ENCODE peak calls at places on chromosomes 1 and 21, in nine cellular contexts. I, F, M, Q, S, A, O, D and Y are unnamed samples.

GRCh38 chr1:183278736-183279591 is 92.9 kb downstream of the LAMC2 start:
- DNase-seq in I (no peak), F (peak; percentile 42), M (peak; percentile 91), Q (no peak), S (peak; percentile 53), A (no peak), O (no peak), D (no peak), Y (peak; percentile 78)

GRCh38 chr1:17080085-17080759 is 26.4 kb upstream of the SDHB start:
- DNase-seq in I (no peak), F (no peak), M (no peak), Q (no peak), S (no peak), A (no peak), O (no peak), D (no peak), Y (no peak)

GRCh38 chr1:6266641-6267040 is 5.7 kb upstream of the GPR153 start:
- DNase-seq in I (no peak), F (no peak), M (no peak), Q (no peak), S (no peak), A (no peak), O (no peak), D (no peak), Y (no peak)

GRCh38 chr1:21586926-21587601 is 77.8 kb downstream of the ALPL start:
- DNase-seq in I (no peak), F (peak; percentile 85), M (peak; percentile 71), Q (peak; percentile 61), S (peak; percentile 75), A (peak; percentile 56), O (no peak), D (peak; percentile 73), Y (peak; percentile 43)

GRCh38 chr1:211035821-211036380 is 98.0 kb downstream of the KCNH1 start:
- DNase-seq in I (no peak), F (no peak), M (peak; percentile 25), Q (no peak), S (no peak), A (no peak), O (no peak), D (no peak), Y (no peak)

GRCh38 chr21:33028759-33029511 is 3.2 kb downstream of the OLIG2 start:
- DNase-seq in I (no peak), F (no peak), M (no peak), Q (no peak), S (no peak), A (no peak), O (no peak), D (no peak), Y (no peak)

GRCh38 chr1:32269744-32270143 is 18.7 kb downstream of the LCK start:
- DNase-seq in I (no peak), F (no peak), M (no peak), Q (no peak), S (no peak), A (no peak), O (no peak), D (no peak), Y (no peak)

GRCh38 chr1:53336146-53336545 is 8.3 kb upstream of the LRP8 start:
- DNase-seq in I (no peak), F (no peak), M (no peak), Q (no peak), S (no peak), A (no peak), O (no peak), D (no peak), Y (no peak)

GRCh38 chr1:236893626-236894545 is 98.8 kb downstream of the MTR start:
- DNase-seq in I (no peak), F (no peak), M (peak; percentile 79), Q (no peak), S (no peak), A (no peak), O (no peak), D (no peak), Y (no peak)

GRCh38 chr1:228463559-228464455 is 23.4 kb upstream of the RNF187 start:
- DNase-seq in I (no peak), F (no peak), M (no peak), Q (no peak), S (no peak), A (no peak), O (peak; percentile 35), D (no peak), Y (no peak)

GRCh38 chr1:219149185-219149584 is 24.5 kb upstream of the LYPLAL1 start:
- DNase-seq in I (no peak), F (no peak), M (no peak), Q (no peak), S (no peak), A (no peak), O (no peak), D (no peak), Y (no peak)

GRCh38 chr21:38773108-38774061 is 32.3 kb upstream of the ETS2 start:
- DNase-seq in I (no peak), F (peak; percentile 36), M (peak; percentile 97), Q (no peak), S (peak; percentile 30), A (no peak), O (no peak), D (no peak), Y (peak; percentile 95)

GRCh38 chr1:1093610-1093943 is 19.5 kb upstream of the RNF223 start:
- DNase-seq in I (no peak), F (no peak), M (no peak), Q (no peak), S (no peak), A (no peak), O (no peak), D (no peak), Y (no peak)

GRCh38 chr1:229474491-229474890 is 33.6 kb downstream of the NUP133 start:
- DNase-seq in I (no peak), F (no peak), M (peak; percentile 13), Q (no peak), S (no peak), A (no peak), O (no peak), D (no peak), Y (no peak)